ENCODE peak calls at places on chromosome 3, in nine cellular contexts. Z, B, J, M, Q, U, R, V and Y are unnamed samples.

GRCh38 chr3:3560566-3561336 is 238.5 kb upstream of the LRRN1 start:
- DNase-seq in Z (peak), B (no peak), J (no peak), M (no peak), Q (no peak), U (no peak), R (no peak), V (no peak), Y (no peak)

GRCh38 chr3:113054552-113054951 is 63.8 kb downstream of the GTPBP8 start:
- DNase-seq in Z (peak), B (peak), J (no peak), M (no peak), Q (no peak), U (no peak), R (no peak), V (no peak), Y (peak)

GRCh38 chr3:148790841-148791240 is 36.8 kb upstream of the CPB1 start:
- DNase-seq in Z (no peak), B (peak), J (no peak), M (no peak), Q (no peak), U (no peak), R (no peak), V (no peak), Y (peak)

GRCh38 chr3:53718462-53718861 is 127.8 kb downstream of the CHDH start:
- DNase-seq in Z (no peak), B (no peak), J (no peak), M (no peak), Q (no peak), U (no peak), R (no peak), V (no peak), Y (no peak)

GRCh38 chr3:112089956-112090898 is 4.0 kb downstream of the C3orf52 start:
- DNase-seq in Z (no peak), B (no peak), J (no peak), M (no peak), Q (no peak), U (no peak), R (no peak), V (no peak), Y (no peak)

GRCh38 chr3:24929521-24929920 is 434.9 kb upstream of the THRB start:
- DNase-seq in Z (no peak), B (no peak), J (no peak), M (no peak), Q (no peak), U (no peak), R (no peak), V (no peak), Y (no peak)

GRCh38 chr3:173599673-173600072 is 202.1 kb downstream of the NLGN1 start:
- DNase-seq in Z (peak), B (no peak), J (no peak), M (no peak), Q (no peak), U (no peak), R (no peak), V (no peak), Y (peak)

GRCh38 chr3:101854608-101855304 is 5.4 kb downstream of the NFKBIZ start:
- DNase-seq in Z (no peak), B (no peak), J (no peak), M (no peak), Q (no peak), U (no peak), R (no peak), V (no peak), Y (no peak)

GRCh38 chr3:104750581-104750980 is 616.1 kb upstream of the ALCAM start:
- DNase-seq in Z (no peak), B (peak), J (no peak), M (no peak), Q (no peak), U (peak), R (no peak), V (no peak), Y (peak)

GRCh38 chr3:178568152-178568753 is 32.0 kb downstream of the KCNMB2 start:
- DNase-seq in Z (no peak), B (no peak), J (no peak), M (no peak), Q (no peak), U (no peak), R (no peak), V (no peak), Y (no peak)

GRCh38 chr3:13419356-13420050 is 619 bp downstream of the NUP210 start:
- DNase-seq in Z (no peak), B (no peak), J (peak), M (peak), Q (peak), U (peak), R (peak), V (peak), Y (no peak)

GRCh38 chr3:52596658-52597265 is 60.4 kb downstream of the UQCC5 start:
- DNase-seq in Z (no peak), B (no peak), J (no peak), M (no peak), Q (no peak), U (no peak), R (no peak), V (no peak), Y (no peak)

GRCh38 chr3:111299070-111299672 is 227.6 kb downstream of the NECTIN3 start:
- DNase-seq in Z (peak), B (peak), J (no peak), M (no peak), Q (no peak), U (no peak), R (peak), V (no peak), Y (peak)

GRCh38 chr3:34357461-34357860 is 559.0 kb downstream of the PDCD6IP start:
- DNase-seq in Z (no peak), B (no peak), J (no peak), M (no peak), Q (no peak), U (no peak), R (no peak), V (no peak), Y (no peak)

GRCh38 chr3:31973837-31974236 is 7.2 kb downstream of the OSBPL10 start:
- DNase-seq in Z (no peak), B (no peak), J (no peak), M (no peak), Q (no peak), U (no peak), R (no peak), V (peak), Y (no peak)

GRCh38 chr3:157856078-157856939 is 249.9 kb downstream of the SHOX2 start:
- DNase-seq in Z (no peak), B (peak), J (no peak), M (no peak), Q (no peak), U (peak), R (no peak), V (no peak), Y (no peak)

GRCh38 chr3:156792114-156792513 is 34.0 kb upstream of the LEKR1 start:
- DNase-seq in Z (no peak), B (peak), J (no peak), M (no peak), Q (no peak), U (no peak), R (no peak), V (no peak), Y (peak)

GRCh38 chr3:182682263-182683229 is 110.8 kb upstream of the ATP11B start:
- DNase-seq in Z (no peak), B (peak), J (peak), M (peak), Q (peak), U (no peak), R (peak), V (peak), Y (peak)

GRCh38 chr3:8734137-8734878 is 706 bp downstream of the CAV3 start:
- DNase-seq in Z (no peak), B (no peak), J (no peak), M (no peak), Q (no peak), U (no peak), R (no peak), V (no peak), Y (no peak)

GRCh38 chr3:29937185-29937584 is 656.3 kb downstream of the RBMS3 start:
- DNase-seq in Z (peak), B (no peak), J (no peak), M (no peak), Q (no peak), U (no peak), R (no peak), V (no peak), Y (no peak)

GRCh38 chr3:179961081-179962078 is 75.4 kb downstream of the PEX5L start:
- DNase-seq in Z (no peak), B (no peak), J (no peak), M (no peak), Q (no peak), U (peak), R (no peak), V (peak), Y (no peak)

GRCh38 chr3:34676431-34676830 is 878.0 kb downstream of the PDCD6IP start:
- DNase-seq in Z (no peak), B (no peak), J (no peak), M (no peak), Q (no peak), U (no peak), R (no peak), V (no peak), Y (peak)

GRCh38 chr3:9396301-9396631 is 1.1 kb upstream of the SETD5 start:
- DNase-seq in Z (peak), B (peak), J (peak), M (peak), Q (no peak), U (peak), R (peak), V (peak), Y (peak)